ENCODE peak calls at places on chromosome 20, in five cellular contexts. D, Z, U, V and G are unnamed samples.

GRCh38 chr20:55935448-55936221 is 69.7 kb downstream of the CBLN4 start:
- DNase-seq in D (no peak), V (no peak), Z (no peak), U (no peak), G (no peak)

GRCh38 chr20:610130-611046 is at the start of gene TCF15:
- DNase-seq in Z (peak; percentile 98), U (no peak), V (peak; percentile 73), D (no peak), G (no peak)

GRCh38 chr20:33733654-33734576 is 2.1 kb downstream of the ZNF341 start:
- DNase-seq in V (peak; percentile 19), D (peak; percentile 37), Z (no peak), U (no peak), G (peak; percentile 94)

GRCh38 chr20:55054443-55054842 is 579.0 kb downstream of the DOK5 start:
- DNase-seq in V (no peak), U (no peak), Z (no peak), D (no peak), G (no peak)

GRCh38 chr20:50146732-50147662 is 6.5 kb downstream of the PEDS1 start:
- DNase-seq in Z (peak; percentile 62), U (no peak), V (no peak), D (peak; percentile 45), G (no peak)

GRCh38 chr20:5657190-5657872 is 92.9 kb upstream of the SHLD1 start:
- DNase-seq in D (no peak), Z (no peak), V (no peak), U (no peak), G (peak; percentile 70)

GRCh38 chr20:38050691-38051090 is 17.1 kb downstream of the RPRD1B start:
- DNase-seq in U (no peak), V (no peak), D (no peak), Z (no peak), G (no peak)

GRCh38 chr20:37881601-37882343 is 21.2 kb upstream of the VSTM2L start:
- DNase-seq in U (no peak), D (no peak), V (no peak), Z (no peak), G (no peak)

GRCh38 chr20:62419759-62420158 is 7.6 kb downstream of the RBBP8NL start:
- DNase-seq in Z (no peak), D (no peak), V (no peak), U (no peak), G (no peak)

DNA sequence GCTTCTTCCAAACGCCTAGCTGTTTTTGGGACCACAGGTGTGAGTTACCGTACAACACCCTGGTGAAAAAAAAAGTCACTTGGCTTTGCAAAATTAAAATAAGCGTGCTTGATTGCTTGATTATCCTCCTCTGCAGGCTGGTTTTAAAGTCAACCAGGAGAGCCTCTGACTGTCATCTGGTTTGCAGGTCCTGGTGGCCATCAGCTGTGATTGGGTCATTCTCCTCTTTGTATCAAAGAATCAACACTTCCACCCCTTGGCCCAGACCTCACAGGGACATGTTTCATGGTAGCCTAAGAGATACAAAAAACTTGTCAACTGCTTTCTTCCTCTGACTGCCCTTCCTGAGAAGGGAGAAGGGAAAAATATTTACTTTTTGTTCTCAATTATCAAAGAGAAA is 98.2 kb upstream of the RNF24 start:
- DNase-seq in V (no peak), U (no peak), Z (no peak), D (no peak), G (no peak)
- TF ChIP-seq ATF2 in V (no peak), U (no peak), Z (no peak), D (no peak), G (no peak)

GRCh38 chr20:9482180-9482579 is 32.2 kb upstream of the LAMP5 start:
- DNase-seq in Z (no peak), V (no peak), D (no peak), U (no peak), G (no peak)

GRCh38 chr20:9478801-9479200 is 35.6 kb upstream of the LAMP5 start:
- DNase-seq in U (no peak), Z (no peak), V (no peak), D (no peak), G (no peak)

GRCh38 chr20:9483131-9483530 is 31.3 kb upstream of the LAMP5 start:
- DNase-seq in U (no peak), D (no peak), Z (no peak), V (no peak), G (no peak)

GRCh38 chr20:9476637-9477036 is 37.8 kb upstream of the LAMP5 start:
- DNase-seq in V (no peak), Z (no peak), D (no peak), U (no peak), G (no peak)

GRCh38 chr20:9480066-9480465 is 34.3 kb upstream of the LAMP5 start:
- DNase-seq in Z (no peak), U (no peak), D (no peak), V (no peak), G (no peak)
- TF ChIP-seq ATF2 in Z (no peak), U (no peak), D (no peak), V (no peak), G (no peak)

DNA sequence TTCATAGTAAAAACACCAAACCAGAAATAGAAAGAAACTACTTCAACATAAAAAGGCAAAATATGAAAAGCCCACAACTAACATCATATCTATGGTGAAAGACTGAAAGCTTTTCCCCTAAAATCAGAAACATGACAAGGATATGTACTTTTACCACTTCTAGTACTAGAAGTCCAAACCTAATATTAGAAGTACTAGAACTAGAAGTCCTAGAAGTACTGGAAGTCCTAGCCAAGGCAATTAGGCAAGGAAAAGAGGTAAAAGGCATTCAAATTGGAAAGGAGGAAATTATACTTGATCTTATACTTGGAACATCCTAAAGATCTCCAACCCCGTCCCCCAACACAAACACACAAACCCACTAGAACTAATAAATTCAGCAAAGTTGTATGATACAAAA is 74.9 kb downstream of the TASP1 start:
- DNase-seq in Z (no peak), D (no peak), V (no peak), U (no peak), G (no peak)
- TF ChIP-seq ATF2 in Z (no peak), D (no peak), V (no peak), U (no peak), G (no peak)

GRCh38 chr20:59765599-59766177 is 161.3 kb downstream of the PHACTR3 start:
- DNase-seq in Z (peak; percentile 51), V (peak; percentile 59), U (no peak), D (no peak), G (no peak)
- TF ChIP-seq ATF2 in Z (no peak), V (no peak), U (no peak), D (no peak), G (no peak)

GRCh38 chr20:36463212-36464061 is 77.9 kb upstream of the MYL9 start:
- DNase-seq in U (no peak), V (no peak), Z (no peak), D (no peak), G (no peak)

GRCh38 chr20:36461600-36462439 is 79.5 kb upstream of the MYL9 start:
- DNase-seq in Z (peak; percentile 65), U (no peak), V (peak; percentile 52), D (no peak), G (no peak)

GRCh38 chr20:36465109-36466080 is 75.9 kb upstream of the MYL9 start:
- DNase-seq in U (no peak), Z (peak; percentile 86), D (no peak), V (no peak), G (peak; percentile 66)

GRCh38 chr20:36462440-36463211 is 78.7 kb upstream of the MYL9 start:
- DNase-seq in D (no peak), Z (no peak), V (no peak), U (no peak), G (no peak)

DNA sequence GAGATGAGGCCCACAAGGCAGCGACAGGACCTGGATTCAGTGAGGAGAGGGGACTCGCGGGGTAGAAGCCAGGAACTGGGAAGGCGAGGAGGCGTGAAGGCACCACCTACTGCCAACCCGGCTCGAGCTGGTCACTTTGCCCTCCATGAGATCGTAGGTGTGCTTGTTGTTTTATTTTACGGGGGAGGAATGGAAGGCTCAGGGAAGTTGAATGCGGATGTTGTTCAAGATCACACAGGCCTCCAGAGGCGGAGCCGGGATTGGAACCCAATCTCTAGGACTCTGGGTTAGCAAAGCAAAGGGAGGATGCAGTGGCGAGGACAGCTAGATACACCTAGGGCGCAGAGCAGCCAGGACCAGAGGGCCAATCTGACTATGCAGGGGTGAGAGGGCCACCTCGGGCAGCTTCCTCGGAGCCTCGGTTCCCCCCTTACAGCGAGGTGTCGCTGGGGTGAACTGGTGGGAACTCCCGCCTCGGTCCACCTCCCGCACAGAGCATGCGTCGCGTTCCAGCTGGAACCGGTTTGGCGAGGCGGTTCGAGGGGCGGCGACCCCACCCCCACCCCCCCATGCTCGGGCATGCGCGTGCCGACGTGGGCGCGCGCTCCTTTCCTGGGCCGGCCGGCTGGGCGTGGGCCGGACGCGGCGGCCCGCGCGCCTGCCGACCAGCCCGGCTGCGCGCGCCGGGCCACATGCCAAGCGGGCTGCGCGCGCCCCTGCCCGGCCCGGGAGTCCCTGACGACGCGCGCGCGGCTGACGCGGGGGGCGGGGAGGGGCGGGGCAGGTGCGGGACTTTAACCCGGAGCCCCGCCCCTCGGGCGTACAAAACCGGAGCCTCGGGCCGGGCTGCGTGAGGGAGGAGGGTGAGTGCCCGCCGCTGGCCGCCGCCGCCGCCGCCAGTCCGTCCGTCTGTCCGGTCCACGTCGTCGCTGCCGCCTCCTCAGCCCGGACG is 80.4 kb upstream of the MYL9 start:
- DNase-seq in D (peak; percentile 65), U (peak; percentile 78), V (peak; percentile 88), Z (peak; percentile 95), G (peak; percentile 89)
- TF ChIP-seq ATF2 in D (no peak), U (no peak), V (no peak), Z (no peak), G (peak; percentile 78)

GRCh38 chr20:29689411-29690225 is 1567.8 kb upstream of the DEFB115 start:
- DNase-seq in U (no peak), Z (peak; percentile 66), V (no peak), D (no peak), G (no peak)
- TF ChIP-seq ATF2 in U (no peak), Z (no peak), V (no peak), D (no peak), G (no peak)

GRCh38 chr20:35866446-35867202 is 87.7 kb downstream of the SCAND1 start:
- DNase-seq in U (no peak), Z (no peak), D (no peak), V (no peak), G (no peak)
- TF ChIP-seq ATF2 in U (no peak), Z (no peak), D (no peak), V (no peak), G (no peak)